ENCODE peak calls at places on chromosomes 5 and 9, in four cellular contexts. One of them, this sample, is unnamed.

GRCh38 chr9:93664549-93665120 is 88.3 kb downstream of the PHF2 start:
- DNase-seq in H1: no peak
- DNase-seq in A549: no peak
- DNase-seq in IMR-90: no peak
- DNase-seq in this sample: no peak

GRCh38 chr5:15966066-15966640 is 213.4 kb downstream of the MARCHF11 start:
- DNase-seq in A549: no peak
- DNase-seq in IMR-90: peak
- DNase-seq in H1: no peak
- DNase-seq in this sample: no peak

GRCh38 chr9:137179761-137180160 is 7.9 kb upstream of the TMEM210 start:
- DNase-seq in IMR-90: no peak
- DNase-seq in H1: no peak
- DNase-seq in A549: no peak
- DNase-seq in this sample: no peak

GRCh38 chr5:82356808-82357671 is 78.9 kb upstream of the RPS23 start:
- DNase-seq in H1: no peak
- DNase-seq in IMR-90: peak
- DNase-seq in A549: peak
- DNase-seq in this sample: no peak

GRCh38 chr5:179267671-179268071 is 77.6 kb downstream of the ADAMTS2 start:
- DNase-seq in IMR-90: no peak
- DNase-seq in H1: no peak
- DNase-seq in A549: no peak
- DNase-seq in this sample: peak

GRCh38 chr5:147973086-147973485 is 66.7 kb upstream of the C5orf46 start:
- DNase-seq in IMR-90: no peak
- DNase-seq in A549: no peak
- DNase-seq in H1: no peak
- DNase-seq in this sample: no peak

GRCh38 chr5:176500511-176500910 is 36.7 kb downstream of the RNF44 start:
- DNase-seq in A549: no peak
- DNase-seq in H1: no peak
- DNase-seq in IMR-90: peak
- DNase-seq in this sample: no peak

GRCh38 chr5:17260549-17260948 is 43.1 kb downstream of the BASP1 start:
- DNase-seq in A549: no peak
- DNase-seq in IMR-90: no peak
- DNase-seq in H1: no peak
- DNase-seq in this sample: no peak

GRCh38 chr5:149656576-149657182 is 73.4 kb upstream of the PPARGC1B start:
- DNase-seq in IMR-90: no peak
- DNase-seq in H1: peak
- DNase-seq in A549: peak
- DNase-seq in this sample: no peak

GRCh38 chr9:71909887-71910601 is 949 bp downstream of the ABHD17B start:
- DNase-seq in H1: no peak
- DNase-seq in A549: peak
- DNase-seq in IMR-90: peak
- DNase-seq in this sample: peak

GRCh38 chr9:3468407-3469205 is 57.2 kb downstream of the RFX3 start:
- DNase-seq in A549: no peak
- DNase-seq in H1: no peak
- DNase-seq in IMR-90: no peak
- DNase-seq in this sample: no peak

GRCh38 chr9:27888661-27889295 is 315.5 kb upstream of the C9orf72 start:
- DNase-seq in A549: peak
- DNase-seq in H1: peak
- DNase-seq in IMR-90: no peak
- DNase-seq in this sample: peak

GRCh38 chr9:33919276-33919897 is 102.4 kb downstream of the UBE2R2 start:
- DNase-seq in IMR-90: no peak
- DNase-seq in H1: no peak
- DNase-seq in A549: no peak
- DNase-seq in this sample: no peak

GRCh38 chr9:33923998-33924701 is 107.2 kb downstream of the UBE2R2 start:
- DNase-seq in IMR-90: no peak
- DNase-seq in H1: no peak
- DNase-seq in A549: no peak
- DNase-seq in this sample: no peak

GRCh38 chr9:33921967-33922895 is 105.3 kb downstream of the UBE2R2 start:
- DNase-seq in IMR-90: no peak
- DNase-seq in A549: peak
- DNase-seq in H1: no peak
- DNase-seq in this sample: peak

GRCh38 chr9:33924978-33925797 is 108.2 kb downstream of the UBE2R2 start:
- DNase-seq in A549: peak
- DNase-seq in IMR-90: peak
- DNase-seq in H1: peak
- DNase-seq in this sample: peak

GRCh38 chr9:33923079-33923478 is 106.1 kb downstream of the UBE2R2 start:
- DNase-seq in A549: no peak
- DNase-seq in H1: no peak
- DNase-seq in IMR-90: no peak
- DNase-seq in this sample: no peak
- TF ChIP-seq RFX5 in A549: no peak
- TF ChIP-seq RFX5 in H1: no peak
- TF ChIP-seq RFX5 in IMR-90: no peak
- TF ChIP-seq RFX5 in this sample: no peak

DNA sequence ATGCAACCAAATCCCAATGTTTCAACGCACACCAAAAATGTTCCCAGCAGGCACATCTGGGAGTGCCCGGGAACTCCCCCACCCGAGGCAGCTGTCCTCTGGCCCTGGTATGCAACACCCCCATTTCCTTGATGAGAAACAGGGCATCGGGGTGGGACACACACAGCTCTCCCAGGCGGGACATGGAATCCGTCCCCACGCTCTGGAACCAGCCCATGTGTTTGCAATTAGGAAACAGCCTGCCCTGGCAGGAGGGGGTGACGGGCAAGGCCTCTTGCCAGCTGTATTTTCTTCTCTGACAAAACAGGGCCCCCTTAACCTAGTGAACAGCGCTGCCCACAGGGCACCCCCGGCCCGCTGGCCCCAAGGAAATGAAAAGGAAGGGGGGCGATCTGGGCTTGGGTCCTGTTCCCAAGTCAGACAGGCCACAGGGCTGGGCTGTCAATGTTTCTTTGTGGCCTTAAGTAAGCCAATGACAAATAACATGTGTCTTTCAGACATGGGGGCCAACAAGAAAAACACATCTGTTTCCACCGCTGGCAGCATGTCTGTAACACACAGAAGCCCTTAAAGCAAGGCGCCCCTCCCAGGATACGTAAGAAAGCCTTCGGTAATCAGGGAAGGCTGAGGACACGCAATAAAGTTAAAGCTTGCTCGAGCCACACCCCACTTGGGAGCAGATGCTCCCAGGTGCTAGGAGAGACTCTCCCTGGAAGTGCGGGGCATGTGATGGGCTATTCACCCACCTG is 125.3 kb downstream of the ROR2 start:
- DNase-seq in H1: no peak
- DNase-seq in A549: no peak
- DNase-seq in IMR-90: no peak
- DNase-seq in this sample: peak
- TF ChIP-seq RFX5 in H1: no peak
- TF ChIP-seq RFX5 in A549: no peak
- TF ChIP-seq RFX5 in IMR-90: no peak
- TF ChIP-seq RFX5 in this sample: no peak

DNA sequence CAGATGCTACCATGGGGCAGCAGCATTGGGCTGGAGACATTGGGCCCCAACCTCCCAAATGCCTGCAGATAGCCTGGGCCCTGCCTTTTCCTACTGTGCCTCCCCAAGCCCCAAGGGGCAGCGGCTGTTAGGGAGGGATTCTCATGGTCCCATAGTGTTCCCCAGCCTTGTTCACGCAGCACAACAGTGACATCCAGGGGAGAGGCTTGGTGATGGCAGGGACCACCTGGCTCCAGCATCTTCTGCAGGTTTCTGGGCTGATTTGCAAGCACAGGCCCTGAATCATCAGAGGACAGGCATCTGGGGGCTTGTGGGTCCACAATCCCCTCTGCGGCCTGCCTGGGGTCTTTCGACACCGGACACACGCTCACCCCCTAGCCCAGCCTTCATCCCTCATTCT is 354.6 kb downstream of the SLIT3 start:
- DNase-seq in A549: no peak
- DNase-seq in H1: peak
- DNase-seq in IMR-90: no peak
- DNase-seq in this sample: peak
- TF ChIP-seq RFX5 in A549: no peak
- TF ChIP-seq RFX5 in H1: no peak
- TF ChIP-seq RFX5 in IMR-90: no peak
- TF ChIP-seq RFX5 in this sample: no peak

GRCh38 chr5:3925935-3926334 is 330.3 kb downstream of the IRX1 start:
- DNase-seq in A549: no peak
- DNase-seq in IMR-90: no peak
- DNase-seq in H1: no peak
- DNase-seq in this sample: no peak

GRCh38 chr5:3931976-3932375 is 336.3 kb downstream of the IRX1 start:
- DNase-seq in A549: no peak
- DNase-seq in IMR-90: no peak
- DNase-seq in H1: no peak
- DNase-seq in this sample: no peak

GRCh38 chr5:3924990-3925389 is 329.4 kb downstream of the IRX1 start:
- DNase-seq in H1: no peak
- DNase-seq in A549: no peak
- DNase-seq in IMR-90: no peak
- DNase-seq in this sample: no peak

DNA sequence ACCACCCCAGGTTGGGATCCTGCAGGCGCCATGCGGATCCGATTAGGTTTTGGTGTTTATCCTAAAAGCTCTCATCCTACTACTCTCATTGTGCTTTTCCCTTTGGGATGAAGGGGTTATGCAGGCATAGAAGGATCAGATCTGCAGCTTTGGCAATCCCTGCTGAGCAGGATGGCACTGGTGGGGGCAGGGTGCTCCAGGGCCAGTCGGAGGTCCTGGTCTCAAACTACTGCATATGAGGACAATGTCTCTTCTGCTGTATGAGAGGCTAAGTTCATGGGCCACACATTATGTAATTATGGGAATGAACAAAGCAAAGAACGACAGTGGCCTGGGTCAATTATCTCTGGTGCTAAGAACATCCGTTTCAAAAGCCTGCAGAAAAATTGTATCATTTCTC is 334.2 kb downstream of the IRX1 start:
- DNase-seq in IMR-90: no peak
- DNase-seq in A549: no peak
- DNase-seq in H1: no peak
- DNase-seq in this sample: no peak
- TF ChIP-seq RFX5 in IMR-90: no peak
- TF ChIP-seq RFX5 in A549: no peak
- TF ChIP-seq RFX5 in H1: no peak
- TF ChIP-seq RFX5 in this sample: no peak

DNA sequence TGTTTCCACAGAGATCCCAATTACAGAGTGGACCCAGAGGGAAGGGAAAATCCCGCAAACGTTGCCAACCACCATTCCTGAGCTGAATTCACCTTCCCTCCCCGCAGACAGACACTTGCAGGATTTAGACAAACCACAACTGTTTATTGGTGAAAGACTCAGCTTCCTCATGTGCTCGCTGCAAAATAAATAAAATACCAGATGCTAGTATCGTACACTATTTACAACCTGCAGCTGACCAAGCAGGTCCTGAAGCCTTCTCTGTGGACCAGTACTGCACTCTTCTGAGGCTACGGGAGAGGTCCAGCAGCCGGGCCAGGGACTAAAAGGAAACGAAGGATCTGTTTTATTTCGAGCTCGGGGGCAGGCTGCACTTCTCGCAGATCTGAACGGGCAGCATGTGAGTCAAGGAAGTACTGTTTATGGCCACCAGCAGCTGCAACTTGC is 2.4 kb downstream of the CCNO start:
- DNase-seq in H1: no peak
- DNase-seq in A549: no peak
- DNase-seq in IMR-90: peak
- DNase-seq in this sample: no peak
- TF ChIP-seq RFX5 in H1: no peak
- TF ChIP-seq RFX5 in A549: no peak
- TF ChIP-seq RFX5 in IMR-90: no peak
- TF ChIP-seq RFX5 in this sample: no peak

GRCh38 chr9:95924955-95925354 is 49.5 kb downstream of the ERCC6L2 start:
- DNase-seq in A549: no peak
- DNase-seq in H1: no peak
- DNase-seq in IMR-90: no peak
- DNase-seq in this sample: no peak
- TF ChIP-seq RFX5 in A549: no peak
- TF ChIP-seq RFX5 in H1: no peak
- TF ChIP-seq RFX5 in IMR-90: no peak
- TF ChIP-seq RFX5 in this sample: no peak

GRCh38 chr5:73668017-73668416 is 42.0 kb downstream of the ARHGEF28 start:
- DNase-seq in H1: no peak
- DNase-seq in A549: no peak
- DNase-seq in IMR-90: no peak
- DNase-seq in this sample: no peak

GRCh38 chr5:73663860-73664240 is 37.9 kb downstream of the ARHGEF28 start:
- DNase-seq in IMR-90: no peak
- DNase-seq in A549: no peak
- DNase-seq in H1: no peak
- DNase-seq in this sample: no peak

GRCh38 chr5:73668422-73669116 is 42.6 kb downstream of the ARHGEF28 start:
- DNase-seq in A549: no peak
- DNase-seq in H1: no peak
- DNase-seq in IMR-90: no peak
- DNase-seq in this sample: no peak

GRCh38 chr5:73664796-73665195 is 38.8 kb downstream of the ARHGEF28 start:
- DNase-seq in A549: no peak
- DNase-seq in H1: no peak
- DNase-seq in IMR-90: no peak
- DNase-seq in this sample: no peak

GRCh38 chr5:73666891-73667290 is 40.9 kb downstream of the ARHGEF28 start:
- DNase-seq in H1: no peak
- DNase-seq in A549: no peak
- DNase-seq in IMR-90: no peak
- DNase-seq in this sample: no peak
- TF ChIP-seq RFX5 in H1: no peak
- TF ChIP-seq RFX5 in A549: no peak
- TF ChIP-seq RFX5 in IMR-90: no peak
- TF ChIP-seq RFX5 in this sample: no peak